ENCODE peak calls at places on chromosomes 1 and 21, in eight cellular contexts. V is suprapubic skin, K is K562, P is prostate gland, J is uterus, Q is A549, E is stomach, H is IMR-90. G is an unnamed sample. For H3K4me1, the result is how much of the 10 kb centered on the place peaks cover.

GRCh38 chr1:243246916-243247315 is 8.2 kb downstream of the CEP170 start:
- DNase-seq in H (peak), K (no peak), E (no peak), Q (no peak), J (no peak), P (no peak), V (no peak), G (no peak)

GRCh38 chr1:43565600-43566360 is 35.1 kb downstream of the PTPRF start:
- DNase-seq in K (peak), H (peak), V (no peak), Q (no peak), P (no peak), J (peak), E (peak), G (peak)

GRCh38 chr1:192516776-192517297 is 58.7 kb upstream of the RGS1 start:
- DNase-seq in J (no peak), V (no peak), K (no peak), H (no peak), E (no peak), P (no peak), Q (no peak), G (no peak)

GRCh38 chr1:97364086-97364485 is 556.7 kb downstream of the DPYD start:
- DNase-seq in H (peak), P (no peak), K (no peak), V (no peak), Q (no peak), J (no peak), E (no peak), G (no peak)

GRCh38 chr1:225747566-225747965 is 30.1 kb upstream of the SRP9 start:
- DNase-seq in E (no peak), K (no peak), V (no peak), P (no peak), Q (no peak), H (no peak), J (no peak), G (no peak)

GRCh38 chr1:55988963-55989452 is 590.4 kb downstream of the PLPP3 start:
- DNase-seq in V (no peak), Q (no peak), J (no peak), K (no peak), E (no peak), P (no peak), H (no peak), G (no peak)

GRCh38 chr1:117877823-117878222 is 51.6 kb downstream of the GDAP2 start:
- DNase-seq in Q (no peak), V (no peak), K (no peak), J (no peak), P (no peak), E (no peak), H (no peak), G (no peak)

GRCh38 chr1:217370757-217371156 is 260.1 kb downstream of the GPATCH2 start:
- DNase-seq in P (no peak), V (no peak), Q (no peak), K (no peak), H (no peak), J (no peak), E (no peak), G (no peak)

GRCh38 chr1:26050255-26050640 is 4.3 kb upstream of the SLC30A2 start:
- DNase-seq in Q (no peak), V (no peak), E (no peak), P (no peak), H (no peak), J (no peak), K (no peak), G (no peak)

DNA sequence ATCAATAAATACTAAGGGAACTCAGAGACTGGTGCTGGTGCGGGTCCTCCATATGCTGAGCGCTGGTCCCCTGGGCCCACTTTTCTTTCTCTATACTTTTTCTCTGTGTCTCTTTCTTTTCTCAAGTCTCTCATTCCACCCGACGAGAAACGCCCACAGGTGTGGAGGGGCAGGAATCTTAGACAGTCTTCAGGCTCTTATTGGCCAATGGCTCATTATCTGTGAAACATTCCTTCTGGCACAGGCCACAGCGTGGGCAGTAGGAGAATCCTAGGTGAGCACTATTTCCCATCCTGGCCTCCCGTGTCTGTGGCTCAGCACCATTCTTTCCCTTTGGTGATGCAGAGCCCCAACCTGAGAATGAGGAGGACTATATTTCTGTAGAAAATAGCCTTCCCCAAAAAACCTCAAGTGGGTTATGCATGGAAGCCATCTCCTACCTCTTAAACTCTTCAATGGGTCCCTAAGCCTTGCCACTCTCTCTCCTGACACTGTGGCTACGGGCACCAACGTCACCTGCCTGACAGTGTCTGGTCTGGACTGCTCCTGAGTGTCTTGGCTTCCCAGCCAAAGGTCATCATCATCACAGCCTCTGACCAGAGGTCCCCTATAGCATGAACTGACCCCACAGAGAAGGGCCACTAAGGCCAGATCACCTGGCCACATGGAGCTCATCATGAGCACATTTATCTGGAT is 6.2 kb upstream of the SLAMF1 start:
- DNase-seq in E (no peak), J (no peak), H (no peak), Q (no peak), P (no peak), V (no peak), K (no peak), G (no peak)
- H3K4me1 ChIP-seq in E (under half), J (under half), H (under half), Q (under half), P (under half), V (under half), K (under half), G (under half)

DNA sequence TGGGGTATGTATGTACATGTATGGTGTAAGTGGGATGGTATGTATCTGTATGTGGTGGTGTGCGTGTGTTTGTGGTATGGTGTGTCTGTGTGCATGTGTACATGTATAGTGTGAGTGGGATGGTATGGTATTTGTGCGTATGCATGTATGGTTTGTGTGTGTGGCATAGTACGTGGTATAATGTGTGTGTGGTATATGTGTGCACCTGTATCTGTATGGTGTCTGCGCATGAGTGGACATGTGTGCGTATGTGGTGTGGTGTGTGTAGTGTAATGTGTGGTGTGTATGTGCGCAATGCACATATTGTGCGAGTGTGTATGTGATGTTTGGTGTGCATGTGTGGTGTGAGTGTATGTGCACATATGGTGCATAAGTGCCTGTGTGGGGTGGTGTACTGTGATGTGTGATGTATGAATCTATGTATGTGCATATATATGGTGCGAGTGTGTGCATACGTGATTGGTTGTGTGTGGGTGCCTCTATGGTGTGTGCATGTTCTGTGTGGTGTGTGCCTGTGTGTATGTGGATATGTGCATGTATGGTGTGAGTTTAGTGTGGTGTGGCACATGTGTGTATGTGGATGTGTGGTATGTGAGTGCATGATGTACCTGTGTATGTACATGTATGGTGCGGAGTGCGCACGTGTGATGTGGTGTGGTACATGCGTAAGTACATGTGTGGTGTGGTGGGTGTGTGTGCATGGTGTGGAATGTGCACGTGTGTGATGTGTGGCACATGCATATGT is 38.8 kb downstream of the WDR4 start:
- DNase-seq in H (no peak), K (no peak), Q (no peak), E (no peak), P (no peak), J (peak), V (peak), G (no peak)
- TF ChIP-seq POLR2A in H (no peak), K (peak), Q (no peak), E (no peak), P (no peak), J (no peak), V (no peak), G (no peak)

GRCh38 chr1:61379693-61380092 is 297.3 kb downstream of the NFIA start:
- DNase-seq in V (no peak), K (no peak), Q (no peak), H (no peak), P (no peak), J (no peak), E (no peak), G (no peak)
- H3K4me1 ChIP-seq in V (under half), K (under half), Q (under half), H (under half), P (under half), J (under half), E (under half), G (under half)

DNA sequence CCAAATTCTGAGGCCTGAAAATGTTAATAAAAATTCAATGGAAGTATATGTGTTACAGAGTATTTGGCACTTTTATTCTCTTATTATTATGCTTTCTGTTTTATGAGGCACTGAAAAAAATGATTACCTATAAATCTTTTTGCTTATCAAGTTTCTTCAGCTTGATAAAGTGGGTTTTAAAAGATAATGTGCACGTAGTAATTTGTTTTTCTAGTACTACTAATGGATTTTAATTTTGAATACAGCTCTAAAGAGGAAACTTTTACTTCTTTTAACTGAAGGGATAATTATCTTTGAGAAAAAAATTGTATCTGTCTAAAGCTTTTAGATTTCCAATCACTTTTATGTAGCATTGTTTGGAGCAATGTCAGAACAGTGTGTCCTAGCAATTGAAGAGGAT is 211.4 kb upstream of the L1TD1 start:
- DNase-seq in V (no peak), K (no peak), H (no peak), Q (no peak), P (no peak), E (no peak), J (no peak), G (no peak)
- TF ChIP-seq POLR2A in V (no peak), K (no peak), H (no peak), Q (no peak), P (no peak), E (no peak), J (no peak), G (no peak)

DNA sequence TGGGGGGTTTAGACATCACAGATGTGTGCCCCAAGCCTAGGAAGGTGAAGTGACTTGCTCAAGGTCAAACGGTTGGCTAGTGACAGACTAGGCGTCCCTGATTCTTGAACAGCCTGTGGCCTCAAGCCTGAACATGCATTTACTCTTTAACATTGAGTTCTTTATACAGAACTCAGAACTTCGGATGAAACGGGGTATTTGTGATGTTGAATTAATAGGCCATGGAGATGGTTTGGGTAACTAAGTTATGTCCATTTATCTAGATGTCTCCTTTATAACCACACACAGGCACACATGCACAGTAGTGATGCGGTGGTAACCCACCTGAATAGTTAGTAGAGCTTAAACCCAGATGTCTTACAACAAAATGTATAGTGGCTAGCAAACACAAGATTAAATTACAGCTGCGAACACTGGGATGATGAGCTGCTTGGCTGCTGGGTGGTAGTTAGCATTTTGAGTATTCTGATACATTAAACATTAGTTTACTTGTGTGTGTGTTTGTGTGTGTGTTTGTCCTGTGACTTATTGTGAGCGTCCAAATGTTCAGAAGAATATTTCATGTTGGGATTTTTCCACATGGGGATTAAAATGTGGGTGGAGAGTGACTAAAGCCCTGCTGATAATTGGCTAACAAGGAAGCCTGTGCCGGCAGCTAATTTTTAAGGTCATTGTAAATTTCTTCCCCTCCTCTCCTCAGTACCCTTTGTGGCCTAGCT is 2.3 kb downstream of the ATP1A1 start:
- DNase-seq in V (no peak), H (no peak), P (no peak), K (peak), Q (no peak), J (no peak), E (no peak), G (no peak)
- H3K4me1 ChIP-seq in V (half or more), H (under half), P (under half), K (half or more), Q (half or more), J (under half), E (half or more), G (under half)

GRCh38 chr21:32350981-32351380 is 41.8 kb downstream of the URB1 start:
- DNase-seq in Q (no peak), P (no peak), J (no peak), H (no peak), E (no peak), V (no peak), K (no peak), G (peak)

GRCh38 chr21:32351428-32351827 is 41.4 kb downstream of the URB1 start:
- DNase-seq in Q (no peak), H (no peak), J (no peak), E (no peak), K (no peak), V (no peak), P (peak), G (no peak)

GRCh38 chr21:32348604-32349332 is 44.0 kb downstream of the URB1 start:
- DNase-seq in H (no peak), V (no peak), Q (no peak), J (no peak), E (no peak), P (peak), K (no peak), G (peak)

GRCh38 chr21:32349333-32349944 is 43.4 kb downstream of the URB1 start:
- DNase-seq in Q (no peak), V (peak), J (no peak), K (no peak), E (no peak), P (no peak), H (no peak), G (no peak)

GRCh38 chr21:32350211-32350980 is 42.4 kb downstream of the URB1 start:
- DNase-seq in K (no peak), Q (no peak), J (no peak), H (no peak), P (no peak), V (peak), E (no peak), G (peak)
- TF ChIP-seq POLR2A in K (no peak), Q (no peak), J (no peak), H (no peak), P (no peak), V (no peak), E (no peak), G (no peak)